ENCODE peak calls at places on chromosomes 7 and 10, in six cellular contexts. L is psoas muscle, Z is fibroblast of lung, B is PC-9, Y is stomach, V is ascending aorta. E is an unnamed sample.

GRCh38 chr7:100013328-100013676 is 2.1 kb upstream of the ZKSCAN1 start:
- DNase-seq in L (no peak), Z (no peak), B (no peak), Y (no peak), V (no peak), E (no peak)

GRCh38 chr7:45216181-45216580 is 58.6 kb downstream of the RAMP3 start:
- DNase-seq in L (no peak), Z (no peak), B (no peak), Y (no peak), V (no peak), E (no peak)

GRCh38 chr10:79608505-79609375 is 2.0 kb upstream of the SFTPA1 start:
- DNase-seq in L (no peak), Z (peak), B (no peak), Y (no peak), V (no peak), E (no peak)

GRCh38 chr7:134905375-134905774 is 80.9 kb upstream of the AGBL3 start:
- DNase-seq in L (peak), Z (peak), B (no peak), Y (peak), V (no peak), E (peak)

GRCh38 chr7:1692500-1693418 is 22.7 kb downstream of the ELFN1 start:
- DNase-seq in L (no peak), Z (no peak), B (no peak), Y (peak), V (peak), E (no peak)

GRCh38 chr7:463362-464176 is 56.1 kb downstream of the PDGFA start:
- DNase-seq in L (no peak), Z (no peak), B (no peak), Y (no peak), V (no peak), E (no peak)

GRCh38 chr7:158518915-158519640 is 68.5 kb downstream of the PTPRN2 start:
- DNase-seq in L (no peak), Z (no peak), B (no peak), Y (no peak), V (no peak), E (no peak)

GRCh38 chr10:63711866-63712716 is 190.9 kb downstream of the REEP3 start:
- DNase-seq in L (peak), Z (peak), B (peak), Y (peak), V (peak), E (peak)

GRCh38 chr7:73451780-73452398 is 18.3 kb downstream of the FZD9 start:
- DNase-seq in L (no peak), Z (peak), B (no peak), Y (no peak), V (no peak), E (no peak)

GRCh38 chr10:132434405-132435005 is 37.5 kb downstream of the PWWP2B start:
- DNase-seq in L (peak), Z (no peak), B (no peak), Y (no peak), V (no peak), E (peak)

GRCh38 chr10:64537112-64537511 is 1015.9 kb downstream of the REEP3 start:
- DNase-seq in L (no peak), Z (no peak), B (no peak), Y (no peak), V (no peak), E (no peak)

GRCh38 chr7:151869457-151869856 is 7.5 kb downstream of the PRKAG2 start:
- DNase-seq in L (no peak), Z (no peak), B (no peak), Y (no peak), V (no peak), E (peak)
- H3K4me3 ChIP-seq in L (no peak), Z (no peak), B (no peak), Y (no peak), V (no peak), E (peak)

DNA sequence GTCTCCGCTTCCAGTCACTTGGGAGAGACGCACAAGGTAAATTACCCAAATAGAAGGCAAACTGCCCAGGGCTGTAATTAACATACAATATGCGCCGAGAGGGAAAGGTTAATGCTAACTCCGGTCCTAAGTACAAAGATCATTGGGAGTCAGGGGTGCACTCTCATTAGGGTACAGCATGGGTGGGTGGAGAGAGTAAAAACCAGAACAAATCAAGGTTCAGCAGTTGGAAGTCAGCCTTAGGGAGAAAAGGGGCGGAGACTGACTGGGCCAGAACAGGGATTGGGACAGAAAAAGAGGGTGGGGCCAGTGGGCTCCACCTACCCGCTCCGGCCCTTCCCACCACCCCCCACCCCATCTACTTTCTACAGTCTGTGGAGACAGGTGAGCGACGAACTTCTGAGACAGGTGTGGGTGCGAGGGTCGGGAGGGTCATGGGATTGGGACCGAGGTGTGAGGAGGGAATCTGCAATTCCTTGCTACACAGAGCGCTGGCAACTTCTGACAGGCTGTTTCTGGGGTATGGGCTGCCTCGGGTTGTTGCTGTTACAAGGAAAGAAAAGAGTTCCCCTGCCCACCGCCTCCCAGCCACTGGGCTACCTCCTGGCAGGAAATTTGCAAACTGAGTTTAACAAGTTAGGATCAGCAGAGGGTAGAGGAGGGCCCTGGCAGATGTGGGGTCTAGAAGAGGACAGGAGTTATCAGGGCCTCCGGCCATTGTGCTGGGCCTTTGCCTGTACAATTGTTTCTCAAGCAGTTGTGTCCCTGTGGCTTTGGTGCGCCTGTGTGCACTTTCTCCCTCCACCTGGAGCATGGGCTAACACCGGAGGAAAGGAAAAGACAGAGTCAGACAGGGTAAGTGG is at the start of gene TMEM139:
- DNase-seq in L (no peak), Z (no peak), B (peak), Y (peak), V (no peak), E (no peak)
- H3K4me3 ChIP-seq in L (no peak), Z (no peak), B (peak), Y (peak), V (no peak), E (peak)

DNA sequence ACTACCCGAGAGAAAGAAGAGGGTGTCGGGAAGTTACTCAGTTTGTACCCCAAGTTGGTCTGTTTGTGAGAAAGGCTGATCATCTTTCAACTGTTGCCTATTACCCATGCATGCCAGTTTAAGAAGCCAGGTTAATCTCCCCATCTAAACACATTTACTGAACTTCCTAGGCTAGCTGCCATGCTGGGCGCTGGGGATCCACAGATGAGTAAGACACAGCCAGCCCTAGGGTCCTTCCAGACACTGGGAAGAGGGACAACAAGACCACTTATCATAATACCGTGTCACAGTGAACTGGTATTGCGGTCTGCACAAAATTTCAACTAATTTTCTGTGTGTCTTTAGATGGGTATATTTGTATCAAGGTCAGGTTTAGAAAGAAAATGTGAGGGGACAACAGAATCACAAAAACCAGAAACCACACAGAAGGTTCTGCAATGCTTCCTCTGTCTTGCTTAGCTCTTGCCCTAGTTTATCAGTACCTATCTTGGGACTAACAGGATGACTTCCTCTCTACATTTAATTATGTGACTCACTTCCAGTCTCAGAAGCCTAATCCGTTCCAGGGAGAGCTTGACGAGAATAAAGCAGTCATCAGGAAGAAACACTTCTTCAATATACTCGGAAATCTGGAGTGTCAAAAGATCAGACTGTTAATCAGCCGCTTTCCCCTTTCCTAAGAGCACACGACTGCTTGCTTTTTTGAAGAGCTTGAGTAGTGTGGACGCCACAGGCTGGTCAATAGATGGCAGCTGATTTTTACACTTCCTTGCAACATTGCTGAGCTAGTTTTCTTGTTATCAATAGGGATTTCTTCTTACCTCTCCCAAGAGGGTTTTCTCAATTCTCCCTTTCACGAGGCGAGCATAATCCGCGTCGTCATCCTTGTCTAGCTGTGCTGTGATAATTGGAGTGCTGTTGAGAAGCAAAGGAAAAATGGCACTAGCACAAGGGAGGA is 45.7 kb downstream of the POLR3A start:
- DNase-seq in L (no peak), Z (peak), B (no peak), Y (no peak), V (no peak), E (no peak)
- H3K4me3 ChIP-seq in L (peak), Z (no peak), B (no peak), Y (no peak), V (no peak), E (no peak)

DNA sequence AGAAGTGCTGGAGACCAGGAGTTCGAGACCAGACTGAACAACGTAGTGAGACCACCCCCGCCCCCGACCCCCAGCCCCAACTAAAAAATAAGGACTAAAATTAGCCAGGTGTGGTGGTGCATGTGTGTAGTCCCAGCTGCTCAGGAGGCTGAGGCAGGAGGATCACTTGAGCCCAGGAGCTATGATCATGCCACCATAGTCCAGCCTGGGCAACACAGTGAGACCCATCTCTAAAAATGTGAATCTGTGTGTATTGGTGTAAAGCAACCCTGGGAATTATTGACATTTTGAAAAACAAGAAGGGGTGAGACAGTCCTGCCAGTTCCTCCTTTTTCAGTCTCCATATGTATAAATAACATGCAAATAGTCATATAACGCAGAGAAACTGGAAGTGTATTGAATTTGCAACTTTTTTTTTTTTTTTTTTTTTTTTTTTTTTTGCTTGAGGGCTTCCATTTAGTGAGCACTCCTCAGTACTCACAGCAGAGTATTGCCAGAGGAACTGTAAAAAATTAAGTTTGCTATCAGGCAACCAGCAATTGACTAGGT is 3.4 kb upstream of the ITGB1 start:
- DNase-seq in L (no peak), Z (no peak), B (no peak), Y (no peak), V (no peak), E (no peak)
- H3K4me3 ChIP-seq in L (no peak), Z (no peak), B (peak), Y (no peak), V (peak), E (peak)

DNA sequence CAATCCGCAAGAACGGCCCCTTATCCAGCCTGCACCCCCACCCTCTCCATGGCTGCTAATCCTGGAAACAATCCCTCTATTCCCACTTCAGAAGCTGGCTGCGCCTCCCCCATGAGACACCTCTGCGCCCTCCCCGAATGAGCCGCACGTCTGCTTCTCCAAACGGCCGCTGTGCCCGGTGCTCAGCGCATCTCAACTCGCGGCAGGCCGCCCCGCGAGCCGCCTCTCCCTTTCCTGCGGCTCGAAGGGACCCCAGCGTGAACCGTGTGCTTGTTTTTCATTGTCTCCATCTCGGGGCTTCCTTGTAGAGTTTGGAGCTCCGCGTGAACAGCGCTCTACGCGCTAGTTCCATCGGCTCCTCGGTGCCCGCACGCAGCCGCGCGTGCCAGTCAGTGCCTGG is 20.8 kb upstream of the FXYD4 start:
- DNase-seq in L (no peak), Z (no peak), B (no peak), Y (no peak), V (no peak), E (no peak)
- H3K4me3 ChIP-seq in L (no peak), Z (no peak), B (no peak), Y (no peak), V (no peak), E (peak)

DNA sequence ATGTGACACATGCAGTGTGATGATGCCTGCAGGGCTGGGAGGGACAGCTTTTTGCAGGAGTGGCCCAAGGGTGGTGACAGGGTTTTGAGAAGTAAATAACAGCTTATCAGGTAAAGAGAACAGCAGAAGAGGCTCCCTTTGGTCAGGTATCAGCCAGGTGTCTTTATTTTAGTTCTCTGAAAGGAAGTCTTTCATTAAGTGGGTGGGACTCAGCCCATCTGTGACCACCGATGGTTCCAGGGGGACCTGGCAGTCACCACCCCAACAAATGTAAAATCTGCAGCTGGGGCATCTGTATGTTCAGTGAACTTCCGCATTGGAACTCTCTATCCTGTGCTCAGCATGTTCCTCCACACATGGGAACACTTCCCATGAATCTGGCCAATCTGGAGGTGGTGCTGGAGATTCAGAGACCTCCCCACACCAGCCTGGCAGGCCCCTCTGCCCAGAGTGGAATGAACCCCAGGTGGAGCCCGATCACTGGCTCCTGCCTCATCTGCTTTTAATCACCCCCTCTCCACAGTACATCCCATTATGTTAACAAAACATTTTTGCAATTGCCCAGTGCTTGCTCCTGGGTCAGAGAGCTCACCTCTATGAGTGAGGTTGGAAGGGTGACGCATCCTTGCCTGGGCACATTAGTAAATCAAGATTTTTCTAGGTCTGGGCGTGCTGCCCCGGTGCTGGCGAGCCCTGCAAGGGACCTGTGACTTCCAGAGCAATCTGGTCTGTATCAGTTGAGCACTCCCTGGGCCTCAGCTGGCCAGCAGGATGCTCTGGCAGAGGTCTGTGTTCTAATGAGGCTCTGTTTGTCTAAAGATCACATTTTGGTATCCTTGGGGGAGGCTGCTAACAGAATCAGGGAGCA is 140.4 kb upstream of the GDF10 start:
- DNase-seq in L (no peak), Z (peak), B (peak), Y (no peak), V (no peak), E (no peak)
- H3K4me3 ChIP-seq in L (no peak), Z (no peak), B (no peak), Y (no peak), V (no peak), E (no peak)

DNA sequence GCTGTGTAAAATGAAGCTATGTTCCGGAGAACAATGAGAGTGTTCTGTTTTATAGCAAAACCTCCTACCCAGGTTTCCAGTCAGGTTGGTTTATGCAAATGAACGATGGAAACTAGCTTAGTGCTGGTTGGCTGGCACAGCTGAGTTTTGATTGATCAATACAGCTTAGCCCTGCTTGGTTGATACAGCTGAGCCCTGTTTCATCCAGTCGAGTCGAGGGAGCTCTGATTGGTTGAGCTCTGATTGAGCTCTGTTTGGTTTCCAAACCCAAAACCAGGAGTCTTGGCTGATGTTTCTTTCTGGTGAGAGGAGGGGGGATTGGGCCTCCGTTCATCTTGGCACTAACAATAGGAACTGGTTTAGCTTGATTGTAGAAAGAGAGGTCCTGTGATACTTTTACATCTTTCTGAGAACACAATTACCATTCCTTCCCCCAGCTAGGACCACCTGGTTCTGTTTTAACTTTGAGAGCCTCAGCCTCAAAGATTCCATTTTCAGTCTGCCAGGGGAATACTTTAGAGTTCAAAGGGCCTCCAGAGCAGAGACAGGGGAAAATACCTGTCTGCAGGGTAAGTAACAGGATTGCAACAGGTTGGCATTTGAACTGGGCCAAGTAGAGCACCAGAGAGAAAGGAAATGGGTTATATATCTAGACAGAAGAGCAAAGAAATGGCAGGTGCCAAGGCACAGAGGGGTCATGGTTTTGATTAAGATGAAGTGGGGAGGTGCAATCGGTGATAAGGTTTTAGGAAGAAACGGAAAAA is 210.9 kb downstream of the GRM8 start:
- DNase-seq in L (no peak), Z (no peak), B (no peak), Y (no peak), V (no peak), E (no peak)
- H3K4me3 ChIP-seq in L (no peak), Z (no peak), B (no peak), Y (no peak), V (no peak), E (no peak)

GRCh38 chr7:22896917-22897316 is 74.3 kb upstream of the TOMM7 start:
- DNase-seq in L (no peak), Z (no peak), B (no peak), Y (no peak), V (no peak), E (no peak)

GRCh38 chr7:22895491-22895890 is 72.8 kb upstream of the TOMM7 start:
- DNase-seq in L (no peak), Z (no peak), B (no peak), Y (no peak), V (no peak), E (no peak)

GRCh38 chr7:22890773-22891172 is 68.1 kb upstream of the TOMM7 start:
- DNase-seq in L (no peak), Z (no peak), B (no peak), Y (no peak), V (no peak), E (no peak)

GRCh38 chr7:22900101-22900500 is 77.5 kb upstream of the TOMM7 start:
- DNase-seq in L (no peak), Z (no peak), B (no peak), Y (no peak), V (no peak), E (no peak)

GRCh38 chr7:22894585-22894984 is 71.9 kb upstream of the TOMM7 start:
- DNase-seq in L (no peak), Z (no peak), B (no peak), Y (no peak), V (no peak), E (no peak)
- H3K4me3 ChIP-seq in L (no peak), Z (no peak), B (no peak), Y (no peak), V (no peak), E (no peak)

DNA sequence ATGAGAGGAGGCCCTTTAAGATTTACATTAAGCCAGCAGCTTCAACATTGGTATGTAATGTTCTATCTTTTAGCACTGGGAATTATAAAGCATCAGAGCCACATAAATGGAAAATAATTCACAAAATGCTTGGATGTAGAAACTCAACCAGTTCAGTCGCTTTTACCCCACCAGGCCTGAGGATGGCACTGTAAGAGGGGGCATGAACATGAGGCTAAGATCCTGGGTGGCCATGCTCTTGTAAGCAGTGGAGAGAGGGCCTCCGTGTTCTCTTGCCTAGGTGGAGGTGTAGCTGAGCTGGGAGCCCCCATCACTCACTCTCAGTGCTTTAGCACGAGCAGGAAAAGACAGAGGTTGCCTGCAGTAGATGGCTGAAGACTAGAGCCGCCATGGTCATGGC is 238.8 kb downstream of the FANK1 start:
- DNase-seq in L (no peak), Z (peak), B (no peak), Y (no peak), V (no peak), E (no peak)
- H3K4me3 ChIP-seq in L (no peak), Z (no peak), B (no peak), Y (no peak), V (no peak), E (no peak)

GRCh38 chr7:27155816-27156507 is 513 bp downstream of the HOXA7 start:
- DNase-seq in L (peak), Z (peak), B (no peak), Y (peak), V (no peak), E (no peak)
- H3K4me3 ChIP-seq in L (peak), Z (peak), B (no peak), Y (peak), V (peak), E (peak)

E was measured in left ventricle myocardium inferior.